ENCODE peak calls at places on chromosomes 7 and 10, in eight cellular contexts. M is Caco-2, S is cardiac muscle cell, C is choroid plexus epithelial cell, R is sigmoid colon, G is lung, F is A673, L is heart right ventricle. P is an unnamed sample.

GRCh38 chr10:11724938-11725776 is 17.0 kb upstream of the ECHDC3 start:
- DNase-seq in S (peak; percentile 60), F (peak; percentile 85), M (no peak), R (no peak), L (peak; percentile 27), G (no peak), C (peak; percentile 90), P (peak; percentile 95)

GRCh38 chr7:132185150-132185549 is 391.1 kb downstream of the PLXNA4 start:
- DNase-seq in C (no peak), L (no peak), R (peak; percentile 45), M (no peak), G (no peak), S (no peak), F (no peak), P (no peak)

GRCh38 chr7:15755061-15755460 is 68.6 kb upstream of the MEOX2 start:
- DNase-seq in S (no peak), G (no peak), R (no peak), L (no peak), M (no peak), F (no peak), C (no peak), P (peak; percentile 72)

GRCh38 chr10:5531558-5532230 is 6.9 kb downstream of the CALML3 start:
- DNase-seq in M (peak; percentile 24), S (no peak), R (peak; percentile 53), C (no peak), F (no peak), L (peak; percentile 43), G (no peak), P (peak; percentile 34)

GRCh38 chr7:7100432-7100849 is 81.9 kb upstream of the C1GALT1 start:
- DNase-seq in G (no peak), M (peak; percentile 56), S (no peak), R (no peak), C (peak; percentile 38), F (peak; percentile 62), L (no peak), P (no peak)

GRCh38 chr10:114477285-114477684 is 73.0 kb upstream of the AFAP1L2 start:
- DNase-seq in L (no peak), G (no peak), F (no peak), C (peak; percentile 56), M (no peak), S (no peak), R (peak; percentile 91), P (no peak)

GRCh38 chr7:34115503-34115902 is 210.2 kb downstream of the BMPER start:
- DNase-seq in G (no peak), R (no peak), F (no peak), M (no peak), C (no peak), S (no peak), L (no peak), P (no peak)

GRCh38 chr7:69403169-69403568 is 195.1 kb upstream of the AUTS2 start:
- DNase-seq in F (peak; percentile 66), L (no peak), S (peak; percentile 10), C (no peak), G (no peak), M (no peak), R (no peak), P (no peak)

GRCh38 chr7:53900856-53901528 is 641.2 kb upstream of the VSTM2A start:
- DNase-seq in C (no peak), G (no peak), S (no peak), M (no peak), L (no peak), R (no peak), F (no peak), P (no peak)

GRCh38 chr7:158933468-158934139 is 77.2 kb downstream of the DYNC2I1 start:
- DNase-seq in R (no peak), L (no peak), F (peak; percentile 8), S (no peak), G (no peak), C (no peak), M (no peak), P (peak; percentile 29)

DNA sequence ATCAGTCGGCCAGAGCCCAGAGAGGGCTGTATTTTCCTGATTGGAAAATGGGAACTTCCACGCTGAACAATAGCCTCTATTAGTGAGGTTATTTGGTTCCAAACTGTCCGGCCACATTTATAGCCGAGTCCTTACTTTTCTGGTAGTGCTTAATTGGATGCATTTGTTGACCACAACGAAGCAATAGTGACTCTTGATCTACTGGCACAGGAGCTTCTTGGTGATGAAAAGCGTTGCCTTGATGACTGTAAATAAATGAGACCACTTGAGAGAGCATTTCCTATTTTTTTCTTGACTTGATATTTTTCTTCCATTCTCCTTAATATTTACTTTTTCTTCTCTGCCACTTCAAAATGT is 4.8 kb upstream of the SP8 start:
- DNase-seq in C (no peak), M (no peak), F (no peak), G (no peak), S (no peak), L (no peak), R (no peak), P (no peak)
- H3K4me3 ChIP-seq in C (no peak overlapping the region), M (no peak overlapping the region), F (no peak overlapping the region), G (no peak overlapping the region), S (no peak overlapping the region), L (no peak overlapping the region), R (no peak overlapping the region), P (no peak overlapping the region)

GRCh38 chr10:43407576-43408330 is 1.2 kb downstream of the HNRNPF start:
- DNase-seq in R (peak; percentile 98), C (peak; percentile 94), F (peak; percentile 94), L (peak; percentile 92), M (peak; percentile 95), S (peak; percentile 89), G (peak; percentile 93), P (peak; percentile 99)
- TF ChIP-seq CTCF in R (peak; percentile 10), C (peak; percentile 67), F (peak; percentile 44), L (peak; percentile 42), M (peak; percentile 73), S (peak; percentile 60), G (no peak), P (peak; percentile 36)

DNA sequence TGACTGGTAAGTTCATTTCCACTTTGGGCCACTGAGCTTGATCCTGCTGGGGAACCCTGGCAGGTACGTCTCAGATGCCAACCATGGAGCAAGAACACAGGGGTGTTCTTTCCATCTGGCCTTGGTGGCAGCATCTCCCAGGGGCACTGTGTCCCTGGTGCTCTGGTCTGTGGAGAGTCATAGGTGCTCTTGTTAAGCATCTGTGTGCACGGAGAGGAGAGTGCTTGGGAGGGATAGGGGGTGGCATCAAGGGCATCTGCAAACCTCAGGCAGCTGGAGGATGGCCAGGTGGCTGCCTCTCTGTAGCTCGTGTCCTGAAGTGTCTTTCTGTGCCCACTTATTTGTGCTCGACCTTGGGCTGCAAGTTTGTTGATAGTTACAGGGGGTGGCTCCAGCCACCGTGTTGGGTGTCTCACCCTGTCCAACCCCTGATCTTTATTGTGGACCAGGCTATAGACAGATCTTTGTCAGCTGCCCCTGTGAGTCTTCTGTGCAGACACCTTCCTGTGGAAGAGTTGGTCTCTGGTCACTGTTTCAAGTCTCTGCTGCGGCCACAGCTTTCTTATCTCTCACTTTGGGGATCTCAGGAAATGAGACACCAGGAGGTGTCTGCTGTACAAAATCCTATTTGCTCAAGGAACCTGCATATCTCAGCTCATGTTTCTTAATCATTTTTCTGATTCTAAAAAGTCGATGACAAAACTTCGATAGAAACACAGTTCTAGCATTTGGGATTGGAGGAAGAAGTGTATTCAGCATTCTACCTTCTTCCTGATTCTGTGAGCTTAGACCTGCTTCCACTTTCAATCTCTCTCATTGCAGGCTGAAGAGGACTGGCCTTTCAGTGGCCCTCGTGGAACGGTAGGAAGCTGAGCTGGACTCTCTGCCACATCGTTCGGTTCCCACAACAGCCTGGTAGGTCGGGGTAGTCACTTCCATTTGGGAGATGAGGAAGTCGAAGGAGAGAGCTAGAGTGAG is 17.2 kb upstream of the GIMAP8 start:
- DNase-seq in G (peak; percentile 32), F (no peak), R (no peak), L (no peak), S (no peak), C (no peak), M (no peak), P (no peak)
- H3K4me3 ChIP-seq in G (no peak overlapping the region), F (no peak overlapping the region), R (no peak overlapping the region), L (no peak overlapping the region), S (no peak overlapping the region), C (no peak overlapping the region), M (no peak overlapping the region), P (no peak overlapping the region)

GRCh38 chr10:77710759-77711682 is 73.4 kb upstream of the KCNMA1 start:
- DNase-seq in C (peak; percentile 67), F (peak; percentile 76), S (peak; percentile 81), G (peak; percentile 65), R (peak; percentile 82), M (peak; percentile 65), L (peak; percentile 59), P (peak; percentile 97)

GRCh38 chr10:77713506-77714280 is 76.1 kb upstream of the KCNMA1 start:
- DNase-seq in C (no peak), R (no peak), M (no peak), G (no peak), L (no peak), F (peak; percentile 45), S (no peak), P (no peak)

GRCh38 chr10:77710081-77710551 is 72.5 kb upstream of the KCNMA1 start:
- DNase-seq in L (no peak), C (no peak), R (no peak), S (no peak), F (no peak), M (no peak), G (no peak), P (no peak)

GRCh38 chr10:77712207-77712606 is 74.6 kb upstream of the KCNMA1 start:
- DNase-seq in M (no peak), F (no peak), L (no peak), R (no peak), G (no peak), S (peak; percentile 44), C (no peak), P (no peak)

DNA sequence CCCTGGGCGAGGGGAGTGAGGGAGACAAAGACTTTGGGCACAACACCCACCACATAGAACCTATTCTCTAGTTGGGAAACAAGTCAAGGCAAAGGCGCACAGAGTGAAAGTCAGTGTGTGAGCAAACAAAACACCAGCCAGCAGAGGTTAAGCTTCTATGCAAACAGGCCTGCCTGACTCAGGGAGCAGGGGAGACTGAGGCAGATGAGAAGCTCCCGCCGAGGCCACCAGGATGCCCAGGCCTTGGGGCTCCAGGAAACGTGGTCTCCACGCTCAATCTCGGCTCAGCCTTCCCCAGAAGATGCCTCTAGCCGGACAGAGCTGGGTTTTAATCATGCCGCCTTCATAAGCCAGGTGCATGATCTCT is 74.1 kb upstream of the KCNMA1 start:
- DNase-seq in G (no peak), F (no peak), M (no peak), R (no peak), S (no peak), L (no peak), C (no peak), P (no peak)
- TF ChIP-seq CTCF in G (no peak), F (no peak), M (no peak), R (no peak), S (no peak), L (peak; percentile 28), C (no peak), P (no peak)

GRCh38 chr7:37408241-37408884 is 40.3 kb downstream of the ELMO1 start:
- DNase-seq in M (no peak), C (no peak), F (no peak), L (no peak), G (no peak), R (no peak), S (no peak), P (no peak)
- H3K4me3 ChIP-seq in M (no peak overlapping the region), C (no peak overlapping the region), F (no peak overlapping the region), L (no peak overlapping the region), G (no peak overlapping the region), R (no peak overlapping the region), S (no peak overlapping the region), P (no peak overlapping the region)

DNA sequence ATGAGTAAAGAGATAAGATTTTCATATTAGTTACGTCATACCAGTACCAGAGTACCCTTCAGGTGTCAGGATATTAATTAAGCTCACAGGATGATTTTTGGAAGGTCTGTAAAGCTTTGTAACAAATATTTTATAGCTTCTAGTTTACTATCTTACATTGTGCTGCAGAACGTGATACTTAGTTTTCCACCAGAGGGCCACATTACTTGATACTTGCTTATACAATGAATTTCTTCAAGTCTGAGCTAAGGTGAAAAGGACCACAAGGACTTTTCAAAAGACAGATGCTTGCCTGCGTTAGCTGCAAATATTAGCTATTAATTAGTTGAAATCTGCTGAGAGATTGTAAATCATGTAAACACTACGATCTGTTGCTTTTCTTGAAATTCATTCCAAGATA is 12.2 kb downstream of the FOXP2 start:
- DNase-seq in R (no peak), L (no peak), G (no peak), S (peak; percentile 35), C (peak; percentile 72), F (peak; percentile 19), M (no peak), P (no peak)
- TF ChIP-seq CTCF in R (no peak), L (peak; percentile 46), G (no peak), S (peak; percentile 48), C (peak; percentile 62), F (peak; percentile 43), M (no peak), P (peak; percentile 42)

P was measured in osteoblast.